ENCODE peak calls at places on chromosomes 4 and X, in ten cellular contexts. M is suprapubic skin, K is A549, R is ovary, V is K562, L is H1, D is sigmoid colon, H is transverse colon, P is SK-N-SH, N is tibial nerve. A is an unnamed sample.

GRCh38 chr4:21790437-21791029 is 158.0 kb downstream of the KCNIP4 start:
- DNase-seq in M (no peak), K (no peak), R (no peak), V (peak), L (no peak), D (no peak), H (no peak), P (peak), N (no peak), A (no peak)

GRCh38 chr4:81632581-81633247 is 161.0 kb upstream of the RASGEF1B start:
- DNase-seq in M (no peak), K (no peak), R (no peak), V (no peak), L (no peak), D (no peak), H (no peak), P (no peak), N (no peak), A (no peak)

GRCh38 chrX:119784747-119785446 is 6.5 kb downstream of the RPL39 start:
- DNase-seq in M (no peak), K (peak), R (no peak), V (peak), L (peak), D (no peak), H (peak), P (peak), N (no peak), A (no peak)

GRCh38 chr4:55373461-55373860 is 22.3 kb upstream of the TMEM165 start:
- DNase-seq in M (no peak), K (no peak), R (no peak), V (no peak), L (no peak), D (no peak), H (no peak), P (no peak), N (no peak), A (no peak)

GRCh38 chr4:89598602-89599001 is 238.4 kb downstream of the SNCA start:
- DNase-seq in M (no peak), K (peak), R (no peak), V (no peak), L (no peak), D (no peak), H (no peak), P (peak), N (no peak), A (no peak)

GRCh38 chr4:18366762-18367358 is 345.3 kb upstream of the LCORL start:
- DNase-seq in M (no peak), K (no peak), R (no peak), V (peak), L (no peak), D (no peak), H (no peak), P (peak), N (no peak), A (no peak)

GRCh38 chrX:44873415-44874270 is 655 bp downstream of the KDM6A start:
- DNase-seq in M (peak), K (no peak), R (peak), V (peak), L (no peak), D (peak), H (peak), P (peak), N (peak), A (peak)

GRCh38 chrX:48911407-48912182 is at the start of gene SLC35A2:
- DNase-seq in M (peak), K (peak), R (peak), V (peak), L (no peak), D (peak), H (peak), P (peak), N (peak), A (peak)

GRCh38 chrX:110437686-110438085 is 79.0 kb downstream of the RTL9 start:
- DNase-seq in M (no peak), K (no peak), R (no peak), V (no peak), L (no peak), D (no peak), H (no peak), P (no peak), N (no peak), A (no peak)

GRCh38 chr4:138669479-138670165 is 346.0 kb upstream of the NOCT start:
- DNase-seq in M (no peak), K (no peak), R (no peak), V (no peak), L (no peak), D (no peak), H (no peak), P (no peak), N (no peak), A (no peak)

GRCh38 chr4:7077371-7077770 is 9.5 kb upstream of the GRPEL1 start:
- DNase-seq in M (no peak), K (no peak), R (no peak), V (no peak), L (no peak), D (no peak), H (no peak), P (no peak), N (no peak), A (no peak)

GRCh38 chr4:1325681-1326635 is 21.1 kb upstream of the UVSSA start:
- DNase-seq in M (no peak), K (no peak), R (no peak), V (no peak), L (no peak), D (no peak), H (no peak), P (no peak), N (no peak), A (no peak)

GRCh38 chr4:110175634-110176033 is 22.8 kb downstream of the ELOVL6 start:
- DNase-seq in M (no peak), K (no peak), R (no peak), V (no peak), L (no peak), D (no peak), H (no peak), P (no peak), N (no peak), A (no peak)

GRCh38 chr4:17511041-17511949 is 595 bp downstream of the QDPR start:
- DNase-seq in M (peak), K (peak), R (peak), V (peak), L (no peak), D (peak), H (peak), P (peak), N (peak), A (peak)

GRCh38 chr4:8355864-8356565 is 84.5 kb downstream of the ACOX3 start:
- DNase-seq in M (no peak), K (no peak), R (peak), V (no peak), L (no peak), D (peak), H (no peak), P (no peak), N (no peak), A (no peak)

GRCh38 chrX:149120459-149120858 is 384.6 kb downstream of the IDS start:
- DNase-seq in M (no peak), K (no peak), R (no peak), V (no peak), L (no peak), D (no peak), H (no peak), P (no peak), N (no peak), A (no peak)

GRCh38 chr4:6189511-6189910 is 10.8 kb downstream of the JAKMIP1 start:
- DNase-seq in M (no peak), K (no peak), R (no peak), V (no peak), L (no peak), D (no peak), H (no peak), P (no peak), N (no peak), A (no peak)

GRCh38 chrX:136920001-136920400 is 39.5 kb upstream of the RBMX start:
- DNase-seq in M (no peak), K (no peak), R (no peak), V (no peak), L (no peak), D (no peak), H (no peak), P (no peak), N (no peak), A (no peak)

GRCh38 chr4:26183017-26183416 is 137.8 kb upstream of the RBPJ start:
- DNase-seq in M (no peak), K (no peak), R (no peak), V (no peak), L (no peak), D (no peak), H (no peak), P (no peak), N (no peak), A (no peak)

GRCh38 chr4:106160560-106160959 is 155.4 kb downstream of the TBCK start:
- DNase-seq in M (no peak), K (no peak), R (no peak), V (no peak), L (no peak), D (no peak), H (no peak), P (no peak), N (no peak), A (no peak)

GRCh38 chr4:88446124-88446523 is 10.8 kb upstream of the HERC5 start:
- DNase-seq in M (no peak), K (no peak), R (no peak), V (no peak), L (no peak), D (no peak), H (no peak), P (no peak), N (no peak), A (no peak)
- H3K4me3 ChIP-seq in M (no peak), K (no peak), R (no peak), V (no peak), L (no peak), D (no peak), H (no peak), P (no peak), N (no peak), A (no peak)

DNA sequence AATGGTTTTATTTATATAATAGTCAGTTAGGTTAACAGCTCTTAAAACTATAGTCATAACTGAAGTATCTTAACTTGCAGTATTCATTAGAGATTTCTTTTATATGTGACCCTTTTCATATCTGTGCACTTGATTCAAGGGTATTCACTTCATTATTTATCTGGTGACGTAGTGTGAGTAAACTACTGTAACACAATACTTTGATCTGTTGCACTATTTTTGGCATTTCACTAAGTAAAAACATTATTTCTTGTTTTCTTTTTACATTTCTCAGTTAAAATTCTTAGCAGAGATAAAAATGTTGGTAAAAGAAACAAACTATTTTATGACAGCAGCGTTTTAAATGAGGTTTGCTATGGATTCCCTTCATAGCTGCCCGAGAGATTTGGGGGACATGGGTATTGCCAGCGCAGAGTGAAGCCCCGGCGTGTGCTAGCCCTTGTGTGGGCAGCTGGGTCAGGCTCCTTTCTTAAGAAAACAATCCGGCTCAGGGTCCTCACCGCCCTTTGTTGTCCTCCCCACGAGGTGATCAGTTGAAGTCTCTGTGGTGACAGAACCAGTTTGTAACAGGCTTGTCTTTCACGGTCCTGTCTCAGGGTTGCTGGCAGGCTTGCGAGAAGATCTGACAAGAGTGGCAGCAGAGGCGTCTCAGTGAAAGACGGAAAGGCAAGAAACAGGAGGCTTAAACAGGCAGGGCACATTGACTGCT is 293.4 kb downstream of the BMPR1B start:
- DNase-seq in M (no peak), K (no peak), R (no peak), V (no peak), L (no peak), D (no peak), H (no peak), P (no peak), N (no peak), A (no peak)
- TF ChIP-seq EP300 in M (no peak), K (no peak), R (no peak), V (no peak), L (no peak), D (no peak), H (no peak), P (no peak), N (no peak), A (no peak)

GRCh38 chr4:76589402-76589801 is 154.4 kb downstream of the SHROOM3 start:
- DNase-seq in M (no peak), K (no peak), R (no peak), V (no peak), L (no peak), D (no peak), H (peak), P (no peak), N (no peak), A (no peak)

GRCh38 chr4:76588268-76588667 is 153.2 kb downstream of the SHROOM3 start:
- DNase-seq in M (no peak), K (no peak), R (no peak), V (no peak), L (no peak), D (no peak), H (no peak), P (no peak), N (no peak), A (no peak)

GRCh38 chr4:76590847-76591281 is 155.8 kb downstream of the SHROOM3 start:
- DNase-seq in M (no peak), K (no peak), R (no peak), V (no peak), L (no peak), D (no peak), H (no peak), P (no peak), N (no peak), A (no peak)

GRCh38 chr4:76591992-76592391 is 157.0 kb downstream of the SHROOM3 start:
- DNase-seq in M (no peak), K (no peak), R (no peak), V (no peak), L (no peak), D (no peak), H (no peak), P (no peak), N (no peak), A (no peak)

GRCh38 chr4:76589872-76590846 is 155.1 kb downstream of the SHROOM3 start:
- DNase-seq in M (no peak), K (peak), R (peak), V (no peak), L (peak), D (no peak), H (peak), P (peak), N (no peak), A (peak)
- H3K4me3 ChIP-seq in M (no peak), K (no peak), R (no peak), V (no peak), L (peak), D (no peak), H (no peak), P (peak), N (no peak), A (no peak)

GRCh38 chr4:84578540-84579409 is 4.2 kb upstream of the CDS1 start:
- DNase-seq in M (no peak), K (peak), R (no peak), V (peak), L (no peak), D (no peak), H (peak), P (peak), N (no peak), A (peak)
- TF ChIP-seq EP300 in M (no peak), K (no peak), R (no peak), V (no peak), L (no peak), D (no peak), H (no peak), P (no peak), N (no peak), A (no peak)

A was measured in upper lobe of left lung.